ENCODE peak calls at places on chromosomes 12 and 14, in nine cellular contexts. L, O, W, Q, U, B, S, R and C are unnamed samples.

GRCh38 chr12:111430418-111431353 is 25.0 kb downstream of the SH2B3 start:
- DNase-seq in L (no peak), Q (peak), O (no peak), W (no peak), R (no peak), S (no peak), B (peak), U (no peak), C (no peak)

GRCh38 chr12:26340649-26341048 is 145.3 kb downstream of the SSPN start:
- DNase-seq in S (no peak), B (peak), U (no peak), Q (no peak), O (no peak), L (no peak), R (no peak), W (no peak), C (no peak)

GRCh38 chr12:78088391-78088832 is 257.7 kb downstream of the NAV3 start:
- DNase-seq in W (no peak), L (no peak), S (no peak), O (no peak), Q (no peak), U (peak), R (no peak), B (no peak), C (no peak)

GRCh38 chr14:78633747-78634146 is 463.6 kb downstream of the NRXN3 start:
- DNase-seq in Q (no peak), W (no peak), O (no peak), U (no peak), R (no peak), L (no peak), S (no peak), B (no peak), C (no peak)

GRCh38 chr12:31742891-31743290 is 14.1 kb upstream of the AMN1 start:
- DNase-seq in S (no peak), U (no peak), B (peak), W (no peak), L (no peak), Q (no peak), O (no peak), R (no peak), C (no peak)

GRCh38 chr12:116066381-116067230 is 210.9 kb downstream of the MED13L start:
- DNase-seq in O (peak), W (peak), L (no peak), U (peak), B (peak), S (peak), Q (peak), R (peak), C (no peak)

GRCh38 chr12:62562892-62563291 is 96.3 kb downstream of the MON2 start:
- DNase-seq in S (no peak), Q (no peak), U (peak), W (no peak), R (no peak), O (no peak), B (no peak), L (no peak), C (no peak)

GRCh38 chr14:104141621-104142091 is 3.3 kb downstream of the KIF26A start:
- DNase-seq in R (peak), L (peak), U (no peak), O (no peak), W (no peak), B (no peak), S (no peak), Q (peak), C (no peak)

GRCh38 chr14:85959063-85959462 is 429.1 kb downstream of the FLRT2 start:
- DNase-seq in U (no peak), R (no peak), S (no peak), O (no peak), B (no peak), L (no peak), W (no peak), Q (no peak), C (no peak)

GRCh38 chr12:129212221-129212630 is 358.9 kb downstream of the GLT1D1 start:
- DNase-seq in Q (no peak), U (no peak), W (no peak), R (no peak), B (no peak), S (no peak), O (peak), L (no peak), C (no peak)

GRCh38 chr12:89863968-89864367 is 155.3 kb upstream of the ATP2B1 start:
- DNase-seq in U (no peak), Q (no peak), O (no peak), B (peak), R (no peak), L (no peak), S (no peak), W (no peak), C (no peak)

GRCh38 chr14:59274991-59275391 is 86.5 kb downstream of the DAAM1 start:
- DNase-seq in W (no peak), O (peak), B (peak), Q (no peak), S (no peak), U (no peak), R (no peak), L (peak), C (no peak)

GRCh38 chr12:116423053-116423452 is 136.1 kb upstream of the MAP1LC3B2 start:
- DNase-seq in W (no peak), U (peak), R (no peak), O (peak), Q (no peak), L (no peak), S (no peak), B (no peak), C (no peak)

GRCh38 chr14:106843951-106844483 is 1317.6 kb downstream of the TMEM121 start:
- DNase-seq in U (no peak), B (peak), W (no peak), O (peak), L (peak), S (no peak), R (no peak), Q (no peak), C (no peak)

GRCh38 chr14:20409226-20409625 is 4.1 kb downstream of the TEP1 start:
- DNase-seq in O (peak), R (no peak), B (no peak), S (no peak), L (no peak), Q (no peak), W (no peak), U (peak), C (no peak)

GRCh38 chr12:25320123-25321006 is 69.6 kb upstream of the KRAS start:
- DNase-seq in Q (no peak), S (no peak), B (peak), L (no peak), W (no peak), O (no peak), R (no peak), U (no peak), C (no peak)

GRCh38 chr12:113299619-113300237 is 35.2 kb downstream of the SLC8B1 start:
- DNase-seq in R (peak), O (peak), Q (no peak), W (no peak), B (peak), L (peak), S (no peak), U (peak), C (peak)

GRCh38 chr12:124544311-124544970 is 23.0 kb downstream of the NCOR2 start:
- DNase-seq in U (no peak), Q (no peak), S (no peak), B (no peak), L (no peak), O (no peak), W (no peak), R (no peak), C (no peak)

GRCh38 chr12:106300761-106301160 is 1.8 kb upstream of the TCP11L2 start:
- DNase-seq in B (no peak), O (peak), U (no peak), Q (no peak), L (no peak), W (no peak), S (no peak), R (no peak), C (no peak)

GRCh38 chr14:68282479-68283377 is 463.1 kb downstream of the RAD51B start:
- DNase-seq in Q (no peak), W (peak), B (no peak), U (no peak), R (no peak), S (no peak), L (no peak), O (no peak), C (no peak)

GRCh38 chr14:53450871-53451270 is 297.7 kb upstream of the DDHD1 start:
- DNase-seq in S (no peak), Q (no peak), O (peak), B (no peak), L (no peak), R (no peak), W (no peak), U (peak), C (no peak)

GRCh38 chr14:52012635-52013034 is 23.3 kb downstream of the RTRAF start:
- DNase-seq in L (no peak), W (no peak), R (peak), U (peak), S (no peak), O (no peak), Q (no peak), B (peak), C (no peak)

GRCh38 chr14:50402965-50403364 is 6.3 kb upstream of the CDKL1 start:
- DNase-seq in W (no peak), B (no peak), S (no peak), Q (no peak), U (no peak), O (peak), R (no peak), L (no peak), C (no peak)

GRCh38 chr14:98231210-98231609 is 1040.8 kb downstream of the BCL11B start:
- DNase-seq in O (no peak), L (no peak), R (no peak), B (no peak), Q (no peak), U (no peak), W (no peak), S (no peak), C (no peak)

GRCh38 chr12:69837191-69838085 is 12.4 kb downstream of the MYRFL start:
- DNase-seq in B (peak), O (no peak), R (no peak), L (no peak), W (no peak), S (no peak), Q (no peak), U (no peak), C (no peak)

DNA sequence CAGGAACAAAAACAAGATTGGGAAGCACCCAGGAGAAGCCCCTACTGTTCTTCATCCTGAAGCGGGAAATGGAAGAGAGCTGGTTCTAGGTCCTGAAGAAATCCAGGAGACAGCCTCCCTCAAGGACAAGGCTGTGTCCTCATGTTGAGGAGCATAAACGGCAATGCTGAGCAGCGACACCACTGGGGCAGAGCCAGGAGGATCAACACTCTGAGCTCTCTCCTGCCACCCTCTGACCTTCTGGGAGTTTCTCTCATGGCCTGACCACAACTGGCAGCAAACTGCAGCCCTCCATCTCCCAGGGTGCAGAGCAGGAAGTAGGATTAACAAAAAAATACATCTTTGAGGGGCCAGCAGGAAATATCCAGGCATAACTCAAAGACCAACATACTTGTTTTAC is 1292.2 kb upstream of the TMEM132C start:
- DNase-seq in O (peak), L (no peak), B (peak), S (no peak), U (no peak), R (no peak), W (no peak), Q (peak), C (no peak)
- TF ChIP-seq CTCF in O (peak), L (no peak), B (peak), S (no peak), U (no peak), R (no peak), W (no peak), Q (peak), C (no peak)

DNA sequence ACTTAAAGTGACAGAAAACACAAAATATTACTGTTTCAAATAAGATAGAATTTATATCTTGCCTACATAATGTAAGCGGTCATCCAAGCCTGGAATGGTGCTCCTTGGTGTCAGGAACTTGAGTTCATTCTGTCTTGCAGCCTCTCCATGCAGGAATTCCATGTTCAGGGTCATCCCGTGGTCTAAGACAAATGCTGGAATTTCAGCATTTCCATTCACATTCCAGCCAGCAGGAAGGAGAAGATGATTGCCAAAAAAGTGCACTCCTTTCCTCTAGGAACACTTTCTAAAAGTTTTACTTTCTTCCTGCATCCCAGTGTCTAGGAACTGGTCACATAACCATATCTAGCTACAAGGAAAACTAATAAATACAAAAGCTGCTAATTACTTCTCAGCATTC is 106.3 kb downstream of the PTPRO start:
- DNase-seq in W (no peak), O (no peak), R (no peak), S (no peak), L (no peak), B (no peak), U (peak), Q (no peak), C (no peak)
- TF ChIP-seq CTCF in W (no peak), O (no peak), R (no peak), S (no peak), L (no peak), B (no peak), U (no peak), Q (no peak), C (peak)

GRCh38 chr12:990649-991349 is at the start of gene ERC1:
- DNase-seq in U (peak), S (peak), L (peak), R (peak), O (peak), B (peak), Q (peak), W (peak), C (peak)
- TF ChIP-seq CTCF in U (no peak), S (peak), L (no peak), R (no peak), O (no peak), B (no peak), Q (no peak), W (no peak), C (no peak)

DNA sequence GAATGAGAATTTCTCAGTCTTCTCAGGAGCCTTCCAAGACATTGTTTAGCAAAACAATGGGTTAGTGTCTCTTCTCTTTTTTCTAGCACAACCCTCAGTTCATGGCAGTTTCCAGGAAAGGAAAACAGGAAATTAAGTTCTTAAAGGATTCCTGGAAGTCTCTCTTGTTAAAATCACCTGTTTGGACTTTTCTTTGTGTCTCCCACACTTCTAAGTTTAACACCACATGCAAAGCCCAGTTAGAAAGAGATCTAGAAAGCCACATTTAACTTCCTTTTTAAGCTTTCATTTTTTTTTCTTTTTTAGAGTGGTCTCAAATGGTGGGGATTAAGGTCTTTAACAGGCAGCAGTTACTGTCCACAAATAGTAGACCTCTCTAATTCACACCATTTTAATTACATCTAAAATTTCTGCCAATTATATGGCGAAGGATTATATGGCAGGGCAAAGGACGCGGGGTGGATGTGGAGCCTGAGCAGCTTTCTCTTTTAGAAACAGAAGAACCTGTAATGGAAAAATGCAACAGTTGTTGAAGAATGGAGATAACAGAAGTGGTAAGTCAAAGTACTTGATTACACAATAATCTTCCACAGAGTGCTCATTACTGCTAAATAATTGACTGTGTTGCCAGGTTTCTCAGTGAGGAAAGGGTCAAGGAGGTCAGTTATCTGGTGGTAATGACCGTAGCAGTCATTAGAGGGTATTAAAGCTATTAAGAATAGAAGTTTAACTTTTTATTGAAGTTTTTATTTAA is 298.6 kb downstream of the AKAP6 start:
- DNase-seq in U (no peak), B (no peak), W (no peak), L (no peak), O (no peak), Q (no peak), S (no peak), R (no peak), C (no peak)
- TF ChIP-seq CTCF in U (no peak), B (no peak), W (no peak), L (no peak), O (no peak), Q (no peak), S (no peak), R (no peak), C (no peak)

GRCh38 chr12:19507823-19508222 is 68.5 kb downstream of the AEBP2 start:
- DNase-seq in B (peak), R (no peak), W (no peak), L (no peak), Q (no peak), S (no peak), U (peak), O (no peak), C (peak)
- TF ChIP-seq CTCF in B (no peak), R (peak), W (no peak), L (peak), Q (peak), S (peak), U (peak), O (peak), C (peak)